ENCODE peak calls at places on chromosomes 1 and 21, in five cellular contexts. One of them, this sample, is unnamed.

GRCh38 chr1:231106347-231106746 is 55.5 kb upstream of the TRIM67 start:
- DNase-seq in A549: no peak
- DNase-seq in GM12878: no peak
- DNase-seq in WTC11: no peak
- DNase-seq in K562: no peak
- DNase-seq in this sample: no peak

GRCh38 chr21:26948194-26948593 is 18.7 kb downstream of the ADAMTS5 start:
- DNase-seq in A549: no peak
- DNase-seq in GM12878: no peak
- DNase-seq in WTC11: no peak
- DNase-seq in K562: no peak
- DNase-seq in this sample: no peak

GRCh38 chr1:157142765-157143423 is 4.7 kb upstream of the ETV3 start:
- DNase-seq in A549: no peak
- DNase-seq in GM12878: no peak
- DNase-seq in WTC11: no peak
- DNase-seq in K562: no peak
- DNase-seq in this sample: no peak

GRCh38 chr21:37868896-37869295 is 47.4 kb downstream of the KCNJ6 start:
- DNase-seq in A549: no peak
- DNase-seq in GM12878: no peak
- DNase-seq in WTC11: no peak
- DNase-seq in K562: no peak
- DNase-seq in this sample: no peak

GRCh38 chr1:56569661-56570060 is 9.7 kb downstream of the PLPP3 start:
- DNase-seq in A549: no peak
- DNase-seq in GM12878: no peak
- DNase-seq in WTC11: no peak
- DNase-seq in K562: no peak
- DNase-seq in this sample: peak

GRCh38 chr1:217272385-217272784 is 358.5 kb downstream of the GPATCH2 start:
- DNase-seq in A549: no peak
- DNase-seq in GM12878: no peak
- DNase-seq in WTC11: no peak
- DNase-seq in K562: no peak
- DNase-seq in this sample: no peak

GRCh38 chr1:71490432-71490831 is 409.6 kb upstream of the ZRANB2 start:
- DNase-seq in A549: no peak
- DNase-seq in GM12878: no peak
- DNase-seq in WTC11: no peak
- DNase-seq in K562: no peak
- DNase-seq in this sample: no peak

GRCh38 chr21:39422468-39423241 is 22.9 kb downstream of the LCA5L start:
- DNase-seq in A549: no peak
- DNase-seq in GM12878: peak
- DNase-seq in WTC11: no peak
- DNase-seq in K562: peak
- DNase-seq in this sample: no peak

GRCh38 chr1:1543706-1544099 is 3.3 kb upstream of the TMEM240 start:
- DNase-seq in A549: no peak
- DNase-seq in GM12878: no peak
- DNase-seq in WTC11: no peak
- DNase-seq in K562: no peak
- DNase-seq in this sample: no peak

GRCh38 chr1:3553166-3553939 is 58.0 kb downstream of the MEGF6 start:
- DNase-seq in A549: no peak
- DNase-seq in GM12878: no peak
- DNase-seq in WTC11: no peak
- DNase-seq in K562: no peak
- DNase-seq in this sample: no peak

GRCh38 chr21:20943476-20944085 is 54.6 kb upstream of the NCAM2 start:
- DNase-seq in A549: no peak
- DNase-seq in GM12878: no peak
- DNase-seq in WTC11: no peak
- DNase-seq in K562: no peak
- DNase-seq in this sample: no peak

GRCh38 chr1:241598234-241598633 is 41.9 kb downstream of the CHML start:
- DNase-seq in A549: no peak
- DNase-seq in GM12878: peak
- DNase-seq in WTC11: no peak
- DNase-seq in K562: no peak
- DNase-seq in this sample: no peak

DNA sequence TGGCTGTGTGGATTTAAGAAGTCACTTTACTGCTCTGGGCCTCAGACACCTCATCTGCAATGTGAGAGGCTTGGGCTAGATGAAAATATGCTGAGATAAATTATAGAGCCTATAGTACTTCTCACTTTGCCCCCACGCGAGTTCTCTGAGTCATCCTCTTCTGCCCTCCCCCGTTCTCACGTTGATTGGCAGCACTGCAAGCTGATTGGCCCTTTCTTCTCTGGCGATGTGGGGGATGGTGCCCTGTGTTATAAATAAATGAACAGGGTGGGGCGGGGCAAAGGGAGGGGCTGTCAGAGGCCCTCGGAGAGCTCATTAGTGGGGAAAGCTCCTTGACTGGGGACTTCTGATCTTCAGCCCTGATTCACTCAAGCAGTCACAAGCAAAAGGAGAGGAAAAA is 64.3 kb upstream of the ZC3H12A start:
- DNase-seq in A549: no peak
- DNase-seq in GM12878: no peak
- DNase-seq in WTC11: no peak
- DNase-seq in K562: peak
- DNase-seq in this sample: no peak
- TF ChIP-seq ESRRA in A549: no peak
- TF ChIP-seq ESRRA in GM12878: no peak
- TF ChIP-seq ESRRA in WTC11: no peak
- TF ChIP-seq ESRRA in K562: no peak
- TF ChIP-seq ESRRA in this sample: no peak

GRCh38 chr1:40840526-40841323 is 21.4 kb downstream of the CITED4 start:
- DNase-seq in A549: no peak
- DNase-seq in GM12878: no peak
- DNase-seq in WTC11: no peak
- DNase-seq in K562: peak
- DNase-seq in this sample: no peak
- TF ChIP-seq ESRRA in A549: no peak
- TF ChIP-seq ESRRA in GM12878: no peak
- TF ChIP-seq ESRRA in WTC11: no peak
- TF ChIP-seq ESRRA in K562: no peak
- TF ChIP-seq ESRRA in this sample: no peak

GRCh38 chr1:43388021-43388575 is 1.5 kb downstream of the MED8 start:
- DNase-seq in A549: no peak
- DNase-seq in GM12878: no peak
- DNase-seq in WTC11: no peak
- DNase-seq in K562: no peak
- DNase-seq in this sample: no peak
- TF ChIP-seq ESRRA in A549: no peak
- TF ChIP-seq ESRRA in GM12878: no peak
- TF ChIP-seq ESRRA in WTC11: no peak
- TF ChIP-seq ESRRA in K562: no peak
- TF ChIP-seq ESRRA in this sample: no peak

DNA sequence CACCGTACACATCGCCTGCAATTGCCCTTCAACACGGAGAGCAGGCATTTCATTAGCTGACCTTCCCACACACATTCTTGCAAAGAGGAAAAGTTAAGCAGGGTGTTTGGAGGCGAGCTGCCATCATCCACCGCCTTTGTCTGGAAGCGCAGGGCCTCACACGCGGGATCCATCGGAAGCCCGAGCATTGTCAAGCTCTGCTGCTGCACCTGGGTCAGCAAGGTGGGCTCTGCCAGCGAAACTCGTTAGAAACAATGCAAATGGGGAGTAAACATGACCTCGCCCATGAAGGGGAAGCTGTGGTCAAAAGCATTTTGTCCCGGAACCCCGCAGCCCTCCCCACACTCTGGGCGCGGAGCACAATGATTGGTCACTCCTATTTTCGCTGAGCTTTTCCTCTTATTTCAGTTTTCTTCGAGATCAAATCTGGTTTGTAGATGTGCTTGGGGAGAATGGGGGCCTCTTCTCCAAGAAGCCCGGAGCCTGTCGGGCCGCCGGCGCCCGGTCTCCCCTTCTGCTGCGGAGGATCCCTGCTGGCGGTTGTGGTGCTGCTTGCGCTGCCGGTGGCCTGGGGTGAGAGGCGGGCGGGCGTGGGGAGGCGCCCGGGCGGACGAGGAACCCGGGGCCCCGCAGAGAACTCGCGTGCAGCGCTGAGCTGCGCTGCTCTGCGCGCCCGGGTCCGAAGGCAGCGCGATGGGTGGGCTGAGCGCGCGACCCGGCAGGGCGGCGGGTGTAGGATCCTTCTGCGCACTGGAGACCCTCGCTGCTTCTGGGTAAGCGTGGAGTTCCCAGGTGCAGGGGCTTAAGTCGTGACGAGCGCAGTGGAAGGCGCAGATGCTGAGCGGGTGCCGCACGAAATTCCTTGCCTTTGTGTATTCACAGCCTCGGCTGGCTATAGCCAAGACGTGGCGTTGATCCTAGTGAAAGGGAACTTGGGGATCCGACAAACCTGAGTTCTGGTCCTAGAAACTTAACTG is at the start of gene CR1:
- DNase-seq in A549: no peak
- DNase-seq in GM12878: no peak
- DNase-seq in WTC11: peak
- DNase-seq in K562: peak
- DNase-seq in this sample: no peak
- TF ChIP-seq ESRRA in A549: no peak
- TF ChIP-seq ESRRA in GM12878: no peak
- TF ChIP-seq ESRRA in WTC11: no peak
- TF ChIP-seq ESRRA in K562: no peak
- TF ChIP-seq ESRRA in this sample: no peak

GRCh38 chr1:186735463-186735862 is 55.2 kb upstream of the PTGS2 start:
- DNase-seq in A549: no peak
- DNase-seq in GM12878: no peak
- DNase-seq in WTC11: no peak
- DNase-seq in K562: no peak
- DNase-seq in this sample: no peak
- TF ChIP-seq ESRRA in A549: no peak
- TF ChIP-seq ESRRA in GM12878: no peak
- TF ChIP-seq ESRRA in WTC11: no peak
- TF ChIP-seq ESRRA in K562: no peak
- TF ChIP-seq ESRRA in this sample: no peak

GRCh38 chr1:111517464-111518225 is 14.2 kb upstream of the ADORA3 start:
- DNase-seq in A549: no peak
- DNase-seq in GM12878: no peak
- DNase-seq in WTC11: no peak
- DNase-seq in K562: no peak
- DNase-seq in this sample: no peak
- TF ChIP-seq ESRRA in A549: no peak
- TF ChIP-seq ESRRA in GM12878: no peak
- TF ChIP-seq ESRRA in WTC11: no peak
- TF ChIP-seq ESRRA in K562: no peak
- TF ChIP-seq ESRRA in this sample: no peak

GRCh38 chr1:20081331-20081810 is 11.4 kb downstream of the PLA2G5 start:
- DNase-seq in A549: no peak
- DNase-seq in GM12878: no peak
- DNase-seq in WTC11: no peak
- DNase-seq in K562: no peak
- DNase-seq in this sample: no peak

GRCh38 chr1:20079661-20080305 is 9.8 kb downstream of the PLA2G5 start:
- DNase-seq in A549: no peak
- DNase-seq in GM12878: no peak
- DNase-seq in WTC11: no peak
- DNase-seq in K562: no peak
- DNase-seq in this sample: no peak

GRCh38 chr1:20082772-20083171 is 12.8 kb downstream of the PLA2G5 start:
- DNase-seq in A549: no peak
- DNase-seq in GM12878: no peak
- DNase-seq in WTC11: no peak
- DNase-seq in K562: no peak
- DNase-seq in this sample: no peak

GRCh38 chr1:20078711-20079110 is 8.7 kb downstream of the PLA2G5 start:
- DNase-seq in A549: no peak
- DNase-seq in GM12878: no peak
- DNase-seq in WTC11: no peak
- DNase-seq in K562: no peak
- DNase-seq in this sample: no peak

DNA sequence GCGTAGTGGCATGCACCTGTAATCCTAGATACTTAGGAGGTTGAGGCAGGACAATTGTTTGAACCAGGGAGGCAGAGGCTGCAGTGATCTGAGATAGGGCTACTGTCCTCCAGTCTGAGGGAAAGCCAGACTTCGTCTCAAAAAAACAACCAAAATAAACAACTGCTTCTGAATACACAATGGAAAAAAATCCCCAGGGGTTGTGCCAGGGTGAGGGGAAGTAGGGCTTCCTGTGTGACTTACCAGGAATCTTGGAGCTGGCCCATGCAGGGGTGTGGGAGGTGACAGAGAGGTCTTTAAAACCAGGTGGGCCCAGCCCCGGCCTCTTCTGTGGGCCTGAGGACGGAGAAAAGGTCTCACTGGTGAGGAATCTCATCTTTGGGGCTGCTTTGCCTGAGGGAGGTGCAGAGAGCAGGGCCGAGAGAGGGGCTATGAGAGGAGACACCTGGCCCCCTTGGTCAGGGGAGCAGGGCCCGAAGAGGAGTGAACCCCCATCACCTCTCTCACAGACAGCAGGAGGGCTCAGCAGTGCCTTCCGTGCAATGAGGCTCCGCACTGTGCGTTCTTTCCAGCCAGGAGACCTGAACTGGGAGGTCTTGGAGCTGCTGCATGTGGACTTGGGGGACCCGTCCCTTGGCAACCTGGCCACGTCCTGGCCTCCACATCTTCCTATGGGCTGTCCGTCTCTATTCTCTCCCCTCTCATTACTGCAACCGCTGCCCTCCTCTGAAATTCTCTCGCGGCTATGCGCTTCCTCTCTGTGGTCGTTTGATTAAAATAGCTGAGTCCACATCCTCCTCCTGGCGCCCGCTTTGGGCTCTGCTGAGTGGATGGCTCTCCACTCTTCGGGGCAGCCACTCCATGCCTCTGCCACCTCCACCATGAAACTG is 10.7 kb downstream of the PLA2G5 start:
- DNase-seq in A549: no peak
- DNase-seq in GM12878: peak
- DNase-seq in WTC11: no peak
- DNase-seq in K562: no peak
- DNase-seq in this sample: no peak
- TF ChIP-seq ESRRA in A549: no peak
- TF ChIP-seq ESRRA in GM12878: no peak
- TF ChIP-seq ESRRA in WTC11: no peak
- TF ChIP-seq ESRRA in K562: no peak
- TF ChIP-seq ESRRA in this sample: no peak

GRCh38 chr1:215426101-215426500 is 141.0 kb upstream of the KCTD3 start:
- DNase-seq in A549: no peak
- DNase-seq in GM12878: no peak
- DNase-seq in WTC11: no peak
- DNase-seq in K562: no peak
- DNase-seq in this sample: no peak

GRCh38 chr1:215425135-215425534 is 142.0 kb upstream of the KCTD3 start:
- DNase-seq in A549: no peak
- DNase-seq in GM12878: no peak
- DNase-seq in WTC11: no peak
- DNase-seq in K562: no peak
- DNase-seq in this sample: no peak

GRCh38 chr1:215418876-215419442 is 148.1 kb upstream of the KCTD3 start:
- DNase-seq in A549: no peak
- DNase-seq in GM12878: no peak
- DNase-seq in WTC11: no peak
- DNase-seq in K562: no peak
- DNase-seq in this sample: no peak

GRCh38 chr1:215423288-215423687 is 143.8 kb upstream of the KCTD3 start:
- DNase-seq in A549: no peak
- DNase-seq in GM12878: no peak
- DNase-seq in WTC11: no peak
- DNase-seq in K562: no peak
- DNase-seq in this sample: no peak

GRCh38 chr1:215421772-215422171 is 145.3 kb upstream of the KCTD3 start:
- DNase-seq in A549: no peak
- DNase-seq in GM12878: no peak
- DNase-seq in WTC11: no peak
- DNase-seq in K562: no peak
- DNase-seq in this sample: no peak
- TF ChIP-seq ESRRA in A549: no peak
- TF ChIP-seq ESRRA in GM12878: no peak
- TF ChIP-seq ESRRA in WTC11: no peak
- TF ChIP-seq ESRRA in K562: no peak
- TF ChIP-seq ESRRA in this sample: no peak

This sample was measured in HepG2.